ENCODE peak calls at places on chromosomes 2 and 18, in nine cellular contexts. V, E, W, H, G, Z, D, Q and L are unnamed samples.

GRCh38 chr18:65750421-65751144 is at the start of gene CDH7:
- DNase-seq in H (no peak), W (no peak), Z (no peak), E (no peak), Q (no peak), V (no peak), D (no peak), G (no peak), L (no peak)

GRCh38 chr18:37712776-37713175 is 147.2 kb upstream of the CELF4 start:
- DNase-seq in W (no peak), Z (no peak), V (no peak), H (no peak), G (no peak), D (peak), E (no peak), Q (no peak), L (no peak)

GRCh38 chr2:197158138-197158537 is 152.4 kb downstream of the ANKRD44 start:
- DNase-seq in G (no peak), D (no peak), W (no peak), Q (no peak), V (no peak), H (no peak), Z (no peak), E (no peak), L (no peak)

GRCh38 chr2:28294451-28294850 is 98.2 kb upstream of the FOSL2 start:
- DNase-seq in W (no peak), D (no peak), V (no peak), H (no peak), Z (no peak), Q (no peak), G (no peak), E (no peak), L (no peak)

GRCh38 chr2:122528061-122528460 is 772.6 kb downstream of the TSN start:
- DNase-seq in V (no peak), H (no peak), W (peak), Z (no peak), G (no peak), E (no peak), D (no peak), Q (no peak), L (no peak)

GRCh38 chr2:54103454-54104314 is 11.7 kb upstream of the ACYP2 start:
- DNase-seq in H (no peak), W (peak), D (peak), E (peak), G (peak), Q (peak), Z (peak), V (no peak), L (no peak)

GRCh38 chr2:177334940-177335543 is 57.5 kb upstream of the AGPS start:
- DNase-seq in Q (peak), V (no peak), D (peak), Z (no peak), E (peak), W (peak), G (peak), H (no peak), L (no peak)

GRCh38 chr2:53515435-53516332 is 251.9 kb upstream of the CHAC2 start:
- DNase-seq in D (no peak), G (no peak), V (no peak), Q (no peak), E (no peak), H (no peak), Z (no peak), W (peak), L (no peak)

GRCh38 chr2:148546270-148546669 is 98.3 kb upstream of the EPC2 start:
- DNase-seq in D (peak), E (no peak), V (no peak), H (no peak), W (no peak), Q (no peak), Z (no peak), G (no peak), L (no peak)

GRCh38 chr2:134136702-134137101 is 117.2 kb upstream of the MGAT5 start:
- DNase-seq in V (no peak), E (no peak), G (no peak), Z (no peak), D (no peak), Q (no peak), W (no peak), H (no peak), L (no peak)
- H3K4me3 ChIP-seq in V (no peak), E (peak), G (no peak), Z (no peak), D (no peak), Q (no peak), W (no peak), H (no peak), L (peak)

GRCh38 chr2:121019073-121019472 is 265.9 kb downstream of the TFCP2L1 start:
- DNase-seq in D (no peak), Z (no peak), V (no peak), W (peak), G (no peak), E (no peak), Q (no peak), H (no peak), L (no peak)
- H3K4me3 ChIP-seq in D (no peak), Z (no peak), V (no peak), W (no peak), G (no peak), E (no peak), Q (no peak), H (no peak), L (no peak)

GRCh38 chr18:53382870-53383269 is 841.6 kb downstream of the MBD2 start:
- DNase-seq in E (no peak), Z (no peak), W (no peak), Q (no peak), H (no peak), D (no peak), G (no peak), V (no peak), L (no peak)

GRCh38 chr18:53380063-53380639 is 844.3 kb downstream of the MBD2 start:
- DNase-seq in Z (no peak), D (peak), H (peak), Q (peak), E (peak), V (no peak), G (no peak), W (peak), L (peak)

DNA sequence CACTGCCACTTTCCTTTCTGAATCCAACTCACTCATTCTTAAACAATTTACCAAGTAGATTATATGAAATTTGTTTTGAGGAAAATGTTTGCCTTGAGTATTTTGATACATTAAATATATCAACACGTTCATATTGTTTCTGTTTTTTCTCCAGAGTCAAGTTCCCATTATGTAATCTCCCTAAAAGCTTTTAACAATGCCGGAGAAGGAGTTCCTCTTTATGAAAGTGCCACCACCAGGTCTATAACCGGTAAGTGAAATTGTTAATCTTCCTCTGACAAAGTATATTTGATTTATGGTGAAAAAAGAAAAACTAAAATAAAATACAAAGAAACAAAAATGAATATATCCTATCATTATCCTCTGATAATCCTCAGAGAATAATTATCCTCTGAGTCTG is 838.6 kb downstream of the MBD2 start:
- DNase-seq in Z (no peak), Q (no peak), V (no peak), D (peak), H (no peak), E (no peak), W (no peak), G (no peak), L (no peak)
- H3K4me3 ChIP-seq in Z (no peak), Q (no peak), V (no peak), D (no peak), H (no peak), E (no peak), W (no peak), G (no peak), L (no peak)

GRCh38 chr18:24111936-24112335 is 26.9 kb upstream of the CABYR start:
- DNase-seq in D (no peak), Q (no peak), E (no peak), W (no peak), V (no peak), H (no peak), G (no peak), Z (no peak), L (no peak)

GRCh38 chr18:24112874-24113615 is 25.8 kb upstream of the CABYR start:
- DNase-seq in H (no peak), D (no peak), Q (peak), V (no peak), E (no peak), G (peak), Z (no peak), W (peak), L (no peak)

GRCh38 chr18:24114924-24115549 is 23.8 kb upstream of the CABYR start:
- DNase-seq in Q (no peak), Z (no peak), W (no peak), G (no peak), D (no peak), V (no peak), E (peak), H (no peak), L (no peak)

GRCh38 chr18:24115628-24116027 is 23.2 kb upstream of the CABYR start:
- DNase-seq in H (no peak), Z (no peak), G (no peak), E (no peak), V (no peak), D (peak), W (no peak), Q (no peak), L (no peak)

GRCh38 chr18:24112464-24112863 is 26.4 kb upstream of the CABYR start:
- DNase-seq in V (no peak), G (no peak), Q (no peak), Z (no peak), W (no peak), D (no peak), E (no peak), H (no peak), L (no peak)
- H3K4me3 ChIP-seq in V (no peak), G (no peak), Q (no peak), Z (no peak), W (no peak), D (no peak), E (no peak), H (no peak), L (no peak)

DNA sequence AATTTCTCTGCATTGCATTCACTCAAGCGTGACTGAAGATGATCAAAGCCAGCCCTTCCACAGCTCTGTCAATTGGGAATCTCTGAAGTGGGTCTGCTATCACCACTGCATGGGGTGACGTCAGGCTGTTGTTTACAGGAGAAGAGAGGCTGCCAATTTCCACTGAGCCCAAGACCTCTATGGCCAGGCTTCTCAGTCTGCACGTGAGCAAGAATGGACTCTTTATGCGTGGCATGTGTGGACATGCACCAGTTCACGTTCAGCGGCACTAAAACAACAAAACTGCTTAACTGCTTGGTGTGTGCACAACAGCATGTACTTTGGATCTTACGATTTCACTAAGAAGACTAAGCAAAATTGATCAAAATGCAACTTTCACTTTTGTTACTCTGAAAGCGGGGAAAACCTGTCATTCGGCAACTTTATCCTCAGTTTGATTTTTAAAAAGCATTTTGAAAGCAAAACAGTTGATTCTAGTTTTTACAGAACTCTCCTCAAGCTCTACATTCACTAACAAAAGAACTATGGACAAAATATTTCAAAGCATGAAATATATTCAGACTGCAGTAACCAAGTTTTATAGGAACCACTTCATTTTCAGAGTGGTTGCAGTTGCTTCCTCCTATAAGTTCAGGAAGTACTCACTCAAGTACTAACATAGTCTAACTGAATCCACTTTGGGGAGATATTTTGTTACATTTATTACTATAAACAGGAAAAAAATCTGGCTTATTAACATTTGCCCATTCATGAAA is 77.0 kb upstream of the SERTAD2 start:
- DNase-seq in Z (peak), Q (peak), G (peak), E (peak), D (peak), H (no peak), V (no peak), W (peak), L (no peak)
- H3K4me3 ChIP-seq in Z (peak), Q (peak), G (peak), E (peak), D (peak), H (peak), V (peak), W (peak), L (peak)